ENCODE peak calls at places on chromosomes 3 and 15, in eight cellular contexts. X is heart left ventricle; J is dorsolateral prefrontal cortex; H is right lobe of liver; S is HFFc6; K is endothelial cell; T is MCF 10A; B is CD4-positive, alpha-beta T cell. A is an unnamed sample.

GRCh38 chr3:183815951-183816475 is 9.4 kb downstream of the MAP6D1 start:
- DNase-seq in X (no peak), J (peak), H (no peak), S (no peak), K (no peak), T (no peak), B (no peak), A (no peak)

GRCh38 chr3:187673012-187673411 is 2.8 kb upstream of the SST start:
- DNase-seq in X (no peak), J (no peak), H (no peak), S (peak), K (no peak), T (no peak), B (no peak), A (no peak)

GRCh38 chr15:97443101-97443500 is 517.4 kb upstream of the ARRDC4 start:
- DNase-seq in X (no peak), J (no peak), H (no peak), S (no peak), K (no peak), T (no peak), B (no peak), A (no peak)

GRCh38 chr3:14699643-14700042 is 24.7 kb downstream of the C3orf20 start:
- DNase-seq in X (no peak), J (no peak), H (no peak), S (no peak), K (no peak), T (no peak), B (no peak), A (no peak)

GRCh38 chr3:141368925-141369794 is 856 bp downstream of the ZBTB38 start:
- DNase-seq in X (no peak), J (no peak), H (no peak), S (no peak), K (no peak), T (peak), B (no peak), A (no peak)

GRCh38 chr3:172201990-172202318 is 162.6 kb downstream of the FNDC3B start:
- DNase-seq in X (no peak), J (no peak), H (no peak), S (peak), K (no peak), T (peak), B (no peak), A (no peak)

GRCh38 chr3:182490601-182491485 is 302.5 kb upstream of the ATP11B start:
- DNase-seq in X (no peak), J (no peak), H (no peak), S (no peak), K (peak), T (peak), B (no peak), A (no peak)

GRCh38 chr3:129305592-129306091 is 27.0 kb downstream of the HMCES start:
- DNase-seq in X (peak), J (peak), H (no peak), S (peak), K (peak), T (no peak), B (no peak), A (peak)

GRCh38 chr3:25428003-25428861 is at the start of gene RARB:
- DNase-seq in X (peak), J (peak), H (peak), S (peak), K (peak), T (peak), B (no peak), A (peak)

GRCh38 chr15:101641894-101642293 is 10.3 kb downstream of the TM2D3 start:
- DNase-seq in X (no peak), J (no peak), H (no peak), S (no peak), K (no peak), T (peak), B (no peak), A (no peak)

GRCh38 chr15:65939901-65940617 is 70.8 kb downstream of the RAB11A start:
- DNase-seq in X (no peak), J (no peak), H (no peak), S (peak), K (no peak), T (peak), B (no peak), A (no peak)

GRCh38 chr3:111548756-111549155 is 6.8 kb downstream of the CD96 start:
- DNase-seq in X (no peak), J (no peak), H (no peak), S (no peak), K (no peak), T (no peak), B (no peak), A (no peak)

GRCh38 chr3:178095522-178095921 is 440.7 kb upstream of the KCNMB2 start:
- DNase-seq in X (no peak), J (no peak), H (no peak), S (no peak), K (no peak), T (no peak), B (no peak), A (no peak)

GRCh38 chr3:25493786-25494185 is 65.7 kb downstream of the RARB start:
- DNase-seq in X (no peak), J (no peak), H (no peak), S (peak), K (no peak), T (no peak), B (no peak), A (no peak)

GRCh38 chr15:43828061-43828657 is 1.4 kb downstream of the WDR76 start:
- DNase-seq in X (no peak), J (no peak), H (no peak), S (no peak), K (no peak), T (peak), B (no peak), A (peak)

GRCh38 chr15:23416349-23417276 is 30.4 kb downstream of the GOLGA6L2 start:
- DNase-seq in X (no peak), J (no peak), H (peak), S (no peak), K (no peak), T (no peak), B (no peak), A (no peak)

GRCh38 chr15:64636101-64636500 is 139.3 kb downstream of the RBPMS2 start:
- DNase-seq in X (no peak), J (no peak), H (no peak), S (no peak), K (no peak), T (no peak), B (no peak), A (no peak)

GRCh38 chr3:130073582-130073981 is 8.0 kb upstream of the ALG1L2 start:
- DNase-seq in X (no peak), J (no peak), H (no peak), S (no peak), K (no peak), T (no peak), B (no peak), A (no peak)

DNA sequence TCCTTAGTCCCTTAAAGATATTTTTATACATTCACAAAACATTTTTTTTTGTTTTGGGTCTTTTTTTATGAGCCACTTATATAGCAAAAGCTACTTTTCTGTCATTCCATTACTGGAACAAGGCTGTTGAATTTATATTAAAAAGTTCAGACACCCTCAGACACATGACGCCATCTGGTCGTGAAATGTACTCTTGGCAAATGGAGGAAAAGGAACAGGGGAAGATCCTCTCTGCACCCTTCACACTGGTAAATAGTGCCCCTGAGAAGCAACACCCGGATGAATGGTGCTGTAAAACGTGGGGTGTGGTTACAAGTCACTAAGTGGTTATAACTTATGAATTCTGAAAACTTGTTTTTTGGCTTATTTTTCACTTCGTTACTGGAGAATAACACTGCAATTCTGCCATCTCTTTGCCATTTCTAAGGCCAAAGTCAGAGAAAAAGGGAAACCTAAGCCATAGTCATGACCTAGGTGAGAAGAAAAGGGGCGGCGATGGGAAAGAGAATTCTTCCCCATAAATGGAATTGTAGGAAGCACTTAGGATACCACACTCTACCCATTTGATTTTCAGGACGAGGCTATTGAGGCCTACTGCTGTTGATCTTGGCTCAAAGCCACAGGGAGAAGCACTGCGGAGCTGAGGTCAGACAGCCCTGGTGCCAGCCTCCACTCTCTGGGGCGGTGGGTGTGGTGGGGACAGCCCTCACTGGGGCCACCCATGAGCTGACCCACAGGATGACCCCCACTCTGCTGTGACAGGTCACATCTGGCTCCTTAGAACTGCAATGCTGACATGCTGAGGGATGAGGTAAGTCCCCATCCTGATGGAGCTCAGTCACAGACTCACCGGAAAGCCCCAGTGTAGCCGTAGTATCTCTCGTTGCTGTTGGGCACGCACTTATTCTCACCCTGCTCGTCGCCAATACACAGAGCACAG is 21.8 kb downstream of the LTF start:
- DNase-seq in X (no peak), J (no peak), H (no peak), S (peak), K (peak), T (peak), B (no peak), A (no peak)
- TF ChIP-seq CTCF in X (no peak), J (no peak), H (peak), S (peak), K (peak), T (peak), B (no peak), A (no peak)

DNA sequence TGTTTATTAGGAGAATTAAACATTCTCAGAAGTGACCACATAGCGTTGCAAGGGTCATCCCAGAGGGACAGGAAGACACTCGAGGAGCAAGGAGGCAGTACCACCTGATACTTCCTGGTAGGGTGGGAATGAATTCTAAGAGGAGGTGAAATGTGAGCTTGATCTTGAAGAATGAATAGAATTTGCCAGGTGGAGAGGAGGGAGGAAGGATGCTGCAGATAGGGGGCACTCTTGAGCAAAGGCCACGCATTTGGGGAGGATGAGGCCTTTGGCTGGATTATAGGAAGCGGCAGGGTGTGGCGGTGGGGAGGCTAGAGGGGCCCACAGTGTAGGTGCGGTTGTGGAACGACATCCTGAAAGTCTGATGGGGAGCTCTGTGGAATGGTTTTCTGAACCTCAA is 33.5 kb downstream of the CHCHD6 start:
- DNase-seq in X (no peak), J (no peak), H (no peak), S (no peak), K (no peak), T (no peak), B (no peak), A (no peak)
- TF ChIP-seq CTCF in X (no peak), J (peak), H (no peak), S (peak), K (peak), T (no peak), B (no peak), A (no peak)

GRCh38 chr3:170221924-170222646 is at the start of gene PRKCI:
- DNase-seq in X (peak), J (peak), H (peak), S (peak), K (peak), T (peak), B (peak), A (peak)
- TF ChIP-seq CTCF in X (no peak), J (peak), H (no peak), S (no peak), K (no peak), T (no peak), B (no peak), A (no peak)

DNA sequence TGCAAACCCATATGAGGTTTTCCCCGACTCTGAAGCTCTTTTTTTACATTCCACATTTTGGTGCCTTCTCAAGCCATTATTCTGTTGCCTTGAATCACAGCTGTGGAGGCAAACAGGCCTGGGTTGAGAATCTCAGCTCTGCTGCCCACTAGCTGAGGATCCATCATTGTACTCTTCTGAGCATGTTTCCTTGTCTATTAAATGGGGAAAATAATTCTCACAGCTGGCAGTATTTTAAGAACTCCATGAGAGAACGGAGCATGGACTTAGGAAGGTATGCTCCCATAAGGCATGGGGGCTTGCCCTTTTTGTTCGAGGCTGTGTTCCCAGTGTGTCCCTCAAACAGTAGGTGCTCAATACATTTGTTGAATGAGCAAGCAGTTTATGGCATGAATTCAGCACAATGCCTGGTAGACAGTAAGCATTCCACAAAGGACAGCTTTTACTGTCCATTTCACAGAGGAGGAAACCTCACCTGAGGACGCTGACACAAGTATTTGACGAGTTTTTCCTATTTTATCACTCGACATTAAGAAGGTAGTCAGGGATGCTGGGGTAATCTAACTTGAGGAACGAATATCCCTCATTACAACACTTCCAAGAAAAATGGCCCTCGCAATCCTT is 2.2 kb upstream of the PTPRG start:
- DNase-seq in X (no peak), J (no peak), H (no peak), S (peak), K (peak), T (no peak), B (no peak), A (no peak)
- TF ChIP-seq CTCF in X (no peak), J (no peak), H (no peak), S (peak), K (no peak), T (no peak), B (no peak), A (no peak)

GRCh38 chr15:57537951-57538506 is 53.7 kb upstream of the MYZAP start:
- DNase-seq in X (no peak), J (no peak), H (no peak), S (no peak), K (no peak), T (no peak), B (no peak), A (no peak)

GRCh38 chr15:57534279-57534678 is 57.4 kb upstream of the MYZAP start:
- DNase-seq in X (no peak), J (no peak), H (no peak), S (no peak), K (no peak), T (no peak), B (no peak), A (no peak)

GRCh38 chr15:57538822-57539221 is 52.9 kb upstream of the MYZAP start:
- DNase-seq in X (no peak), J (no peak), H (no peak), S (no peak), K (no peak), T (no peak), B (no peak), A (no peak)

GRCh38 chr15:57540736-57541135 is 51.0 kb upstream of the MYZAP start:
- DNase-seq in X (no peak), J (no peak), H (no peak), S (no peak), K (no peak), T (no peak), B (no peak), A (peak)

DNA sequence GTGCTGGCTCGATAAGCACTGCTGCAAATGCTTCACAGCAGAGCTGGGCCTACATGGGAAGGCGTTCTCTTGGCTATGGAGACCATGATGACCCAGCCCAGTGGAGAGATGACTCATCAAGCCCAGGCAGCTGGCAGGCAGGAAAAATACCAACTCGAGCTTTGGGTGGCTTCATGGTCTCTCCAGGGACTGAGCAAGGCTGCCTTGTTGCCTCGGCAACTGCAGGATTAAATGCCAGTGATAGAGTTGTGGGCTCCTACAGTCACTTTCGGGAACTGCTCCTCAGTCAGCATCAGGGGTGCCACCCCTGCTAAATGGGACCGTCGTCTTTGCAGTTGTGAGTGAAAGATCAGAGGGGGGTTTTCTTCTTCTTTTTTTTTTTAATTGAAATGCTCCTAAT is 54.6 kb upstream of the MYZAP start:
- DNase-seq in X (no peak), J (peak), H (no peak), S (peak), K (no peak), T (peak), B (no peak), A (no peak)
- TF ChIP-seq CTCF in X (no peak), J (no peak), H (no peak), S (peak), K (no peak), T (no peak), B (no peak), A (no peak)

GRCh38 chr15:51781506-51781905 is 30.1 kb downstream of the TMOD2 start:
- DNase-seq in X (no peak), J (no peak), H (no peak), S (no peak), K (no peak), T (no peak), B (no peak), A (no peak)

GRCh38 chr15:51776952-51777574 is 25.7 kb downstream of the TMOD2 start:
- DNase-seq in X (no peak), J (peak), H (no peak), S (peak), K (peak), T (peak), B (peak), A (peak)

GRCh38 chr15:51783967-51784366 is 32.6 kb downstream of the TMOD2 start:
- DNase-seq in X (no peak), J (no peak), H (no peak), S (no peak), K (no peak), T (no peak), B (no peak), A (no peak)

GRCh38 chr15:51780636-51781035 is 29.2 kb downstream of the TMOD2 start:
- DNase-seq in X (no peak), J (no peak), H (no peak), S (no peak), K (no peak), T (peak), B (no peak), A (no peak)

GRCh38 chr15:51782357-51782896 is 31.0 kb downstream of the TMOD2 start:
- DNase-seq in X (no peak), J (no peak), H (no peak), S (no peak), K (no peak), T (peak), B (no peak), A (no peak)
- TF ChIP-seq CTCF in X (no peak), J (no peak), H (peak), S (peak), K (no peak), T (peak), B (no peak), A (peak)

GRCh38 chr3:196547067-196547466 is 21.3 kb downstream of the WDR53 start:
- DNase-seq in X (no peak), J (no peak), H (no peak), S (no peak), K (no peak), T (no peak), B (no peak), A (no peak)
- TF ChIP-seq CTCF in X (no peak), J (no peak), H (no peak), S (no peak), K (no peak), T (no peak), B (no peak), A (no peak)

GRCh38 chr15:62894322-62895085 is 148.0 kb upstream of the TPM1 start:
- DNase-seq in X (no peak), J (no peak), H (no peak), S (no peak), K (no peak), T (no peak), B (no peak), A (no peak)

GRCh38 chr15:62896380-62896866 is 146.1 kb upstream of the TPM1 start:
- DNase-seq in X (no peak), J (no peak), H (no peak), S (no peak), K (no peak), T (peak), B (no peak), A (no peak)

GRCh38 chr15:62895139-62895866 is 147.2 kb upstream of the TPM1 start:
- DNase-seq in X (no peak), J (no peak), H (no peak), S (peak), K (peak), T (peak), B (no peak), A (no peak)

GRCh38 chr15:62896969-62897486 is 145.5 kb upstream of the TPM1 start:
- DNase-seq in X (peak), J (no peak), H (peak), S (peak), K (no peak), T (peak), B (no peak), A (no peak)

DNA sequence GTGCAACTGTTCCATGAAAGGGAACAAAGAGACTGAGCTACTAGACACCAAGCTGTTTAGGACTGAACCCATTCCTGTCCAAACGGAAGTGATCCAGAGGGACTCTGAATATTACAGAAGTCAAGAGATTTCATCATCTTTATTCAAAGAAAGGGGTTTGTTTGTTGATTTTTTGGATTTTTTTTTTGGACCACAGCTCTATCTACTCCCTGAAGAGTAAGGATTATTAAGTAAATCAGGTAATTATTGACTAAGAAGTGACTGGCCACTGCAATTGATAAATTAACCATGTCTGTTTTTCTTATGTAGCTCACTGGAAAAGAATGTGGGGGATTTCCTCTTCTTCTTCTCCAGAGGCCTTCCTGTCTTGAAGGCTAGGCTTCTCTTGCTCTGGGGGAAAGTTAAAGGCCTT is 146.6 kb upstream of the TPM1 start:
- DNase-seq in X (no peak), J (no peak), H (no peak), S (peak), K (no peak), T (peak), B (no peak), A (no peak)
- TF ChIP-seq CTCF in X (no peak), J (no peak), H (no peak), S (no peak), K (no peak), T (no peak), B (no peak), A (no peak)